ENCODE peak calls at places on chromosomes 5 and 9, in ten cellular contexts. O is epithelial cell of esophagus, K is Kasumi-1, U is NCI-H1105, E is A549, C is progenitor cell of endocrine pancreas, Z is activated T-helper 1 cell treated with Interleukin-2 at 50 U/mL for 16 hours, G is body of pancreas, P is activated T-cell treated with anti-CD3 and anti-CD28 coated beads for 48 hours, H is T-helper 2 cell. T is an unnamed sample.
A peak's percentile ranks its signal among the peaks of the same experiment; 100 is the strongest.

GRCh38 chr9:38141751-38142150 is 72.7 kb upstream of the SHB start:
- DNase-seq in K (no peak), C (no peak), H (no peak), Z (no peak), G (no peak), E (no peak), U (no peak), O (peak; percentile 35), P (no peak), T (no peak)

GRCh38 chr9:88533951-88534455 is 975 bp upstream of the NXNL2 start:
- DNase-seq in U (no peak), C (no peak), G (no peak), P (no peak), E (peak; percentile 78), K (no peak), O (peak; percentile 35), H (no peak), Z (no peak), T (peak; percentile 40)

GRCh38 chr9:114287001-114287762 is 35.7 kb upstream of the ORM1 start:
- DNase-seq in E (no peak), C (no peak), O (no peak), H (no peak), K (no peak), U (no peak), P (no peak), G (no peak), Z (no peak), T (no peak)

GRCh38 chr5:91223886-91224285 is 159.2 kb downstream of the ARRDC3 start:
- DNase-seq in C (no peak), H (no peak), K (no peak), Z (no peak), U (no peak), E (no peak), O (peak; percentile 34), P (no peak), G (no peak), T (no peak)

GRCh38 chr5:111676926-111677415 is 80.0 kb downstream of the NREP start:
- DNase-seq in Z (no peak), G (no peak), E (no peak), H (no peak), P (no peak), O (no peak), C (no peak), K (no peak), U (no peak), T (no peak)

GRCh38 chr9:137784046-137784445 is 93.5 kb upstream of the CACNA1B start:
- DNase-seq in O (no peak), U (no peak), H (no peak), P (no peak), C (no peak), K (no peak), G (no peak), Z (no peak), E (peak; percentile 18), T (no peak)

GRCh38 chr5:120083851-120084615 is 380.1 kb upstream of the PRR16 start:
- DNase-seq in C (no peak), P (no peak), K (no peak), E (no peak), U (no peak), H (no peak), Z (no peak), O (no peak), G (no peak), T (no peak)

GRCh38 chr9:93686127-93686879 is 109.9 kb downstream of the PHF2 start:
- DNase-seq in H (no peak), C (no peak), K (no peak), P (no peak), E (no peak), G (no peak), Z (no peak), U (no peak), O (no peak), T (no peak)

GRCh38 chr9:119368681-119369581 is at the start of gene BRINP1:
- DNase-seq in O (peak; percentile 17), U (peak; percentile 27), H (no peak), C (peak; percentile 47), E (peak; percentile 7), Z (no peak), P (no peak), G (peak; percentile 10), K (no peak), T (peak; percentile 56)

GRCh38 chr9:71826289-71826688 is 58.0 kb upstream of the CEMIP2 start:
- DNase-seq in O (peak; percentile 19), E (no peak), C (no peak), G (no peak), U (no peak), P (no peak), H (no peak), K (no peak), Z (no peak), T (no peak)

GRCh38 chr5:14528115-14528514 is 53.5 kb upstream of the OTULINL start:
- DNase-seq in P (no peak), Z (no peak), U (no peak), H (no peak), O (no peak), K (no peak), G (no peak), E (no peak), C (no peak), T (no peak)

GRCh38 chr9:91433180-91433579 is 9.5 kb upstream of the NFIL3 start:
- DNase-seq in H (no peak), G (no peak), K (peak; percentile 80), E (peak; percentile 68), O (peak; percentile 96), P (no peak), U (no peak), Z (no peak), C (no peak), T (no peak)

GRCh38 chr5:171757853-171758535 is 27.6 kb upstream of the SMIM23 start:
- DNase-seq in E (peak; percentile 69), K (no peak), C (no peak), U (no peak), H (no peak), Z (no peak), O (peak; percentile 94), G (no peak), P (no peak), T (no peak)

GRCh38 chr9:128629852-128630545 is 26.6 kb downstream of the DYNC2I2 start:
- DNase-seq in C (no peak), Z (no peak), G (no peak), U (no peak), K (no peak), H (no peak), O (no peak), E (no peak), P (no peak), T (no peak)

GRCh38 chr5:120124961-120125360 is 339.1 kb upstream of the PRR16 start:
- DNase-seq in K (no peak), E (no peak), U (no peak), Z (no peak), G (no peak), H (no peak), P (no peak), C (no peak), O (no peak), T (no peak)

GRCh38 chr5:2201832-2202231 is 319.1 kb upstream of the IRX4 start:
- DNase-seq in O (no peak), U (no peak), P (no peak), K (no peak), Z (no peak), G (no peak), H (no peak), E (no peak), C (no peak), T (peak; percentile 0)

GRCh38 chr5:170791325-170791954 is 7.9 kb downstream of the GABRP start:
- DNase-seq in C (peak; percentile 61), U (peak; percentile 28), H (no peak), Z (no peak), K (peak; percentile 66), P (peak; percentile 3), E (peak; percentile 53), G (peak; percentile 85), O (peak; percentile 73), T (peak; percentile 78)

GRCh38 chr9:4489919-4490704 is at the start of gene SLC1A1:
- DNase-seq in Z (peak; percentile 12), H (peak; percentile 9), C (peak; percentile 36), O (peak; percentile 66), P (peak; percentile 28), U (peak; percentile 48), G (peak; percentile 67), K (peak; percentile 15), E (peak; percentile 60), T (peak; percentile 38)

GRCh38 chr5:132298305-132298704 is 4.1 kb downstream of the SLC22A4 start:
- DNase-seq in G (no peak), O (peak; percentile 50), U (no peak), H (no peak), C (no peak), E (no peak), Z (no peak), K (peak; percentile 58), P (no peak), T (no peak)

GRCh38 chr9:5569357-5569756 is 59.0 kb downstream of the PDCD1LG2 start:
- DNase-seq in Z (no peak), U (no peak), O (peak; percentile 66), C (no peak), K (no peak), P (no peak), G (no peak), H (no peak), E (no peak), T (no peak)

T was measured in endothelial cell.